ENCODE peak calls at places on chromosome 3, in seven cellular contexts. One of them, this sample, is unnamed.

GRCh38 chr3:182978387-182978786 is 2.0 kb downstream of the DCUN1D1 start:
- DNase-seq in stimulated activated CD8-positive, alpha-beta memory T cell treated with anti-CD3 and anti-CD28 coated beads, Interleukin-12 subunit alpha, Interleukin-12 subunit beta, amount 100 ng/mL, for 4 hours: no peak
- DNase-seq in psoas muscle: no peak
- DNase-seq in RKO: no peak
- DNase-seq in T follicular helper cell: no peak
- DNase-seq in activated CD8-positive, alpha-beta memory T cell treated with anti-CD3 and anti-CD28 coated beads for 48 hours: no peak
- DNase-seq in amniotic stem cell: no peak
- DNase-seq in this sample: no peak

GRCh38 chr3:134087046-134087974 is 57.6 kb upstream of the SLCO2A1 start:
- DNase-seq in stimulated activated CD8-positive, alpha-beta memory T cell treated with anti-CD3 and anti-CD28 coated beads, Interleukin-12 subunit alpha, Interleukin-12 subunit beta, amount 100 ng/mL, for 4 hours: no peak
- DNase-seq in psoas muscle: no peak
- DNase-seq in RKO: no peak
- DNase-seq in T follicular helper cell: no peak
- DNase-seq in activated CD8-positive, alpha-beta memory T cell treated with anti-CD3 and anti-CD28 coated beads for 48 hours: no peak
- DNase-seq in amniotic stem cell: no peak
- DNase-seq in this sample: no peak

GRCh38 chr3:136343446-136343845 is 93.3 kb downstream of the PCCB start:
- DNase-seq in stimulated activated CD8-positive, alpha-beta memory T cell treated with anti-CD3 and anti-CD28 coated beads, Interleukin-12 subunit alpha, Interleukin-12 subunit beta, amount 100 ng/mL, for 4 hours: no peak
- DNase-seq in psoas muscle: no peak
- DNase-seq in RKO: no peak
- DNase-seq in T follicular helper cell: no peak
- DNase-seq in activated CD8-positive, alpha-beta memory T cell treated with anti-CD3 and anti-CD28 coated beads for 48 hours: no peak
- DNase-seq in amniotic stem cell: no peak
- DNase-seq in this sample: no peak

GRCh38 chr3:51967384-51968174 is at the start of gene PCBP4:
- DNase-seq in stimulated activated CD8-positive, alpha-beta memory T cell treated with anti-CD3 and anti-CD28 coated beads, Interleukin-12 subunit alpha, Interleukin-12 subunit beta, amount 100 ng/mL, for 4 hours: no peak
- DNase-seq in psoas muscle: peak
- DNase-seq in RKO: peak
- DNase-seq in T follicular helper cell: peak
- DNase-seq in activated CD8-positive, alpha-beta memory T cell treated with anti-CD3 and anti-CD28 coated beads for 48 hours: no peak
- DNase-seq in amniotic stem cell: no peak
- DNase-seq in this sample: no peak

GRCh38 chr3:28850186-28850585 is 430.7 kb upstream of the RBMS3 start:
- DNase-seq in stimulated activated CD8-positive, alpha-beta memory T cell treated with anti-CD3 and anti-CD28 coated beads, Interleukin-12 subunit alpha, Interleukin-12 subunit beta, amount 100 ng/mL, for 4 hours: no peak
- DNase-seq in psoas muscle: no peak
- DNase-seq in RKO: no peak
- DNase-seq in T follicular helper cell: no peak
- DNase-seq in activated CD8-positive, alpha-beta memory T cell treated with anti-CD3 and anti-CD28 coated beads for 48 hours: no peak
- DNase-seq in amniotic stem cell: no peak
- DNase-seq in this sample: no peak

GRCh38 chr3:63354160-63354559 is 76.1 kb downstream of the SYNPR start:
- DNase-seq in stimulated activated CD8-positive, alpha-beta memory T cell treated with anti-CD3 and anti-CD28 coated beads, Interleukin-12 subunit alpha, Interleukin-12 subunit beta, amount 100 ng/mL, for 4 hours: no peak
- DNase-seq in psoas muscle: no peak
- DNase-seq in RKO: no peak
- DNase-seq in T follicular helper cell: no peak
- DNase-seq in activated CD8-positive, alpha-beta memory T cell treated with anti-CD3 and anti-CD28 coated beads for 48 hours: no peak
- DNase-seq in amniotic stem cell: no peak
- DNase-seq in this sample: no peak

GRCh38 chr3:115040673-115041286 is 106.3 kb downstream of the ZBTB20 start:
- DNase-seq in stimulated activated CD8-positive, alpha-beta memory T cell treated with anti-CD3 and anti-CD28 coated beads, Interleukin-12 subunit alpha, Interleukin-12 subunit beta, amount 100 ng/mL, for 4 hours: no peak
- DNase-seq in psoas muscle: no peak
- DNase-seq in RKO: peak
- DNase-seq in T follicular helper cell: peak
- DNase-seq in activated CD8-positive, alpha-beta memory T cell treated with anti-CD3 and anti-CD28 coated beads for 48 hours: no peak
- DNase-seq in amniotic stem cell: no peak
- DNase-seq in this sample: no peak

GRCh38 chr3:127070776-127071175 is 87.9 kb downstream of the PLXNA1 start:
- DNase-seq in stimulated activated CD8-positive, alpha-beta memory T cell treated with anti-CD3 and anti-CD28 coated beads, Interleukin-12 subunit alpha, Interleukin-12 subunit beta, amount 100 ng/mL, for 4 hours: no peak
- DNase-seq in psoas muscle: peak
- DNase-seq in RKO: no peak
- DNase-seq in T follicular helper cell: no peak
- DNase-seq in activated CD8-positive, alpha-beta memory T cell treated with anti-CD3 and anti-CD28 coated beads for 48 hours: no peak
- DNase-seq in amniotic stem cell: no peak
- DNase-seq in this sample: no peak

GRCh38 chr3:30611613-30612421 is 5.4 kb downstream of the TGFBR2 start:
- DNase-seq in stimulated activated CD8-positive, alpha-beta memory T cell treated with anti-CD3 and anti-CD28 coated beads, Interleukin-12 subunit alpha, Interleukin-12 subunit beta, amount 100 ng/mL, for 4 hours: no peak
- DNase-seq in psoas muscle: no peak
- DNase-seq in RKO: peak
- DNase-seq in T follicular helper cell: no peak
- DNase-seq in activated CD8-positive, alpha-beta memory T cell treated with anti-CD3 and anti-CD28 coated beads for 48 hours: no peak
- DNase-seq in amniotic stem cell: no peak
- DNase-seq in this sample: no peak